ENCODE peak calls at places on chromosome 18, in six cellular contexts. X is GM12878, U is K562, E is H1, H is HepG2, W is GM12892. R is an unnamed sample.
A peak's percentile ranks its signal among the peaks of the same experiment; 100 is the strongest.

GRCh38 chr18:68925268-68925667 is 127.4 kb downstream of the CCDC102B start:
- DNase-seq in E (no peak), U (no peak), X (no peak), W (no peak), H (peak; percentile 13), R (no peak)

GRCh38 chr18:24683965-24684364 is 223.5 kb downstream of the HRH4 start:
- DNase-seq in U (peak; percentile 4), E (no peak), H (no peak), X (no peak), W (no peak), R (no peak)

GRCh38 chr18:11518788-11519685 is 90.4 kb upstream of the SLC35G4 start:
- DNase-seq in U (peak; percentile 73), W (peak; percentile 46), X (no peak), E (peak; percentile 85), H (peak; percentile 64), R (peak; percentile 58)

GRCh38 chr18:23227729-23228075 is 92.4 kb downstream of the CABLES1 start:
- DNase-seq in U (no peak), W (no peak), E (no peak), X (no peak), H (peak; percentile 32), R (no peak)

GRCh38 chr18:72762505-72763122 is 105.2 kb downstream of the NETO1 start:
- DNase-seq in X (peak; percentile 12), W (no peak), U (peak; percentile 45), E (no peak), H (peak; percentile 62), R (no peak)

GRCh38 chr18:29164993-29165599 is 988.2 kb upstream of the CDH2 start:
- DNase-seq in H (peak; percentile 13), U (no peak), E (no peak), W (no peak), X (no peak), R (no peak)

GRCh38 chr18:34710430-34711386 is 610 bp downstream of the DTNA start:
- DNase-seq in U (no peak), E (no peak), X (no peak), W (no peak), H (no peak), R (no peak)

GRCh38 chr18:65601775-65602174 is 149.0 kb upstream of the CDH7 start:
- DNase-seq in U (no peak), H (no peak), X (no peak), W (no peak), E (no peak), R (no peak)

GRCh38 chr18:77165489-77166415 is 33.2 kb upstream of the MBP start:
- DNase-seq in H (no peak), X (no peak), U (no peak), W (no peak), E (no peak), R (no peak)

GRCh38 chr18:69580107-69580506 is 179.4 kb downstream of the DOK6 start:
- DNase-seq in H (peak; percentile 1), X (peak; percentile 5), W (no peak), E (no peak), U (no peak), R (no peak)

GRCh38 chr18:31685097-31686082 is 1.0 kb upstream of the B4GALT6 start:
- DNase-seq in X (peak; percentile 40), E (peak; percentile 86), W (peak; percentile 63), H (peak; percentile 54), U (peak; percentile 41), R (peak; percentile 66)

GRCh38 chr18:76727589-76727988 is 94.8 kb upstream of the ZNF236 start:
- DNase-seq in U (no peak), H (no peak), E (no peak), X (no peak), W (no peak), R (no peak)

GRCh38 chr18:76620326-76620813 is 125.3 kb upstream of the ZNF516 start:
- DNase-seq in E (no peak), X (peak; percentile 9), W (peak; percentile 50), U (peak; percentile 20), H (no peak), R (peak; percentile 81)

GRCh38 chr18:59048378-59048777 is 91.3 kb upstream of the SEC11C start:
- DNase-seq in H (no peak), U (no peak), E (no peak), X (no peak), W (no peak), R (no peak)

GRCh38 chr18:48902856-48903601 is 47.7 kb downstream of the SMAD7 start:
- DNase-seq in X (no peak), W (no peak), U (no peak), H (peak; percentile 67), E (no peak), R (no peak)

GRCh38 chr18:45399643-45400042 is 215.6 kb upstream of the SLC14A2 start:
- DNase-seq in H (no peak), X (no peak), U (no peak), W (no peak), E (no peak), R (no peak)

GRCh38 chr18:25425030-25425429 is 73.1 kb upstream of the ZNF521 start:
- DNase-seq in X (no peak), U (no peak), W (no peak), H (no peak), E (no peak), R (no peak)

GRCh38 chr18:36745219-36745975 is 83.4 kb downstream of the TPGS2 start:
- DNase-seq in E (no peak), U (no peak), H (no peak), W (no peak), X (no peak), R (no peak)

GRCh38 chr18:36744261-36744876 is 84.4 kb downstream of the TPGS2 start:
- DNase-seq in E (no peak), X (no peak), U (no peak), H (no peak), W (no peak), R (no peak)
- TF ChIP-seq TAF1 in E (no peak), X (no peak), U (no peak), H (no peak), W (no peak), R (no peak)

GRCh38 chr18:8704361-8705279 is 736 bp upstream of the MTCL1 start:
- DNase-seq in W (peak; percentile 94), H (peak; percentile 60), E (peak; percentile 88), X (no peak), U (peak; percentile 91), R (peak; percentile 97)
- TF ChIP-seq POLR2A in W (no peak), H (peak; percentile 60), E (peak; percentile 45), X (no peak), U (peak; percentile 76), R (no peak)

DNA sequence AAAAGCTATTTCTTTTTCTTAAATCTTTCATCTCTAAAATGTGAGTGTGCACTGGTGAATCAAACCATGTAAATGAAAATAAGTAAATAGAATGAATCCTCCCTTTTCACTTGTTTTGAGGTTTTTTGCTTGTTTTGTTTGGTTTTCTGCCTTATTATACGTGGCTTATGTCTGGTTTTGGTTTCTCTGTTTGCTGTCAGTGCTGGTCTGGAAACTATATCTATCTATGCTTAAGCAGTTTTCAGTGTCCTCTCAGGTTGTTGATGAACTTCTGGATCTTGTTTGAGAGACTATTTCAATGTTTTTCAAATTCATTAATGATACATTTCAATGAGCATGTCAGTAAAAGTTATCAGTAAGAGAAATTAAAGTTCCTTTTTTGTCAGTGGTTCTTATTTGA is 48.1 kb upstream of the TNFRSF11A start:
- DNase-seq in X (no peak), U (no peak), E (no peak), W (no peak), H (no peak), R (no peak)
- TF ChIP-seq TAF1 in X (no peak), U (no peak), E (no peak), W (no peak), H (no peak), R (no peak)

GRCh38 chr18:5543036-5543671 is 643 bp downstream of the EPB41L3 start:
- DNase-seq in W (peak; percentile 19), X (no peak), U (no peak), E (peak; percentile 72), H (no peak), R (no peak)

GRCh38 chr18:5546660-5547059 is 2.9 kb upstream of the EPB41L3 start:
- DNase-seq in W (no peak), U (peak; percentile 3), E (no peak), X (no peak), H (no peak), R (no peak)

GRCh38 chr18:5538541-5538940 is 5.3 kb downstream of the EPB41L3 start:
- DNase-seq in W (no peak), H (no peak), U (no peak), X (no peak), E (no peak), R (no peak)

GRCh38 chr18:5543854-5544389 is at the start of gene EPB41L3:
- DNase-seq in U (no peak), H (no peak), X (no peak), E (peak; percentile 58), W (no peak), R (no peak)

GRCh38 chr18:5542393-5543035 is 1.3 kb downstream of the EPB41L3 start:
- DNase-seq in X (no peak), E (no peak), U (no peak), W (no peak), H (no peak), R (no peak)
- TF ChIP-seq POLR2A in X (no peak), E (no peak), U (no peak), W (no peak), H (no peak), R (no peak)

GRCh38 chr18:3273042-3273441 is 11.1 kb downstream of the MYL12B start:
- DNase-seq in W (no peak), U (no peak), X (no peak), E (no peak), H (no peak), R (no peak)
- TF ChIP-seq TAF1 in W (no peak), U (no peak), X (no peak), E (no peak), H (no peak), R (no peak)